ENCODE peak calls at places on chromosomes 12 and 14, in four cellular contexts. U is coronary artery, Z is GM12865, Q is fibroblast of mammary gland. C is an unnamed sample.

GRCh38 chr14:52155656-52156213 is 86.9 kb upstream of the NID2 start:
- DNase-seq in U (no peak), Z (no peak), Q (no peak), C (no peak)

GRCh38 chr14:36757730-36758286 is 96.1 kb downstream of the PAX9 start:
- DNase-seq in U (no peak), Z (no peak), Q (no peak), C (no peak)

GRCh38 chr12:55738113-55739024 is 4.6 kb upstream of the GDF11 start:
- DNase-seq in U (no peak), Z (peak), Q (peak), C (peak)

GRCh38 chr14:79254069-79254775 is 957.1 kb downstream of the DIO2 start:
- DNase-seq in U (no peak), Z (no peak), Q (peak), C (no peak)

GRCh38 chr12:46261658-46262057 is 7.2 kb downstream of the SLC38A1 start:
- DNase-seq in U (no peak), Z (no peak), Q (no peak), C (no peak)

GRCh38 chr12:4118601-4119156 is 154.9 kb upstream of the CCND2 start:
- DNase-seq in U (peak), Z (no peak), Q (no peak), C (no peak)

GRCh38 chr12:123119808-123120207 is 31.1 kb downstream of the PITPNM2 start:
- DNase-seq in U (no peak), Z (peak), Q (peak), C (no peak)

GRCh38 chr14:24612186-24612585 is 2.7 kb upstream of the GZMH start:
- DNase-seq in U (no peak), Z (peak), Q (no peak), C (no peak)

GRCh38 chr12:130828895-130829294 is 10.2 kb downstream of the STX2 start:
- DNase-seq in U (no peak), Z (no peak), Q (no peak), C (no peak)

GRCh38 chr12:121939190-121939589 is 20.8 kb downstream of the CFAP251 start:
- DNase-seq in U (no peak), Z (peak), Q (no peak), C (no peak)

GRCh38 chr12:39618701-39619100 is 902 bp downstream of the ABCD2 start:
- DNase-seq in U (no peak), Z (peak), Q (no peak), C (no peak)

DNA sequence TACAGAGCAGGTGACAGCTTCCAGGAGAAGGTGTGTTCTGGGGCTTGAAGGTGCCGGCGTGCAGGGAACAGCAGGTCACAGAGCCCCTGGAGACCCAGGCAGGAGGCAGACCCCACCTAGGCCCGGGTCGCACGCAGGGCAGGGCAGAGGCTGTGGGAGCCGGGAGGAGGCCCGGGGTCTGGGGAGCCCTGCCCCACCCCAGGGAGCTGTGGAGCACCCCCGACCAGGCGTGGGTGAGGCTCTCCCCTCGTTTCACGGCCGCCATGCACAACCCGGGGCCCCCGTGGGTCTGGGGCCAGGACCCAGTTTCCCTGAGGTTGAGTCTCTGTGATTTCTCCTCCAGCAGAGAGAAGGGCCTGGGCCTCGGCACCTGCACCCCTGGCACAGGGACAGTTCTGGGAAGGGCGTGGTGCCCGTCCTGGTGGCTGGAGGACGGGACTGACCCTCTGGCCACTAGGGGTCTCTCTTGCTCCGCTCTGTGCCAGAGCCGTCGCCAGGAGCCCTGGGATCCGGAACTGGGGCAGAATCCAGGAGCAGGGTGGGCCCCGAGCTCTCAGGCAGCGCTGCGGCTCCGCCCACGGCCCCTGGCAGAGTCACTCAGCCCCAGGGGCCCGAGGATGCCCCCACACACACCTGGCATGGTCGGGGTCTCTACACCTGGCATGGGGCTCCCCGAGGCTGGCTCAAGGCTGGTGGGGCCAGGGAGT is 75.2 kb upstream of the FBRSL1 start:
- DNase-seq in U (no peak), Z (peak), Q (peak), C (peak)
- TF ChIP-seq CTCF in U (peak), Z (peak), Q (peak), C (peak)

GRCh38 chr12:24223926-24224325 is 274.5 kb upstream of the SOX5 start:
- DNase-seq in U (no peak), Z (no peak), Q (no peak), C (no peak)
- TF ChIP-seq CTCF in U (no peak), Z (no peak), Q (no peak), C (no peak)

GRCh38 chr12:102425109-102426009 is 55.0 kb downstream of the IGF1 start:
- DNase-seq in U (no peak), Z (no peak), Q (no peak), C (no peak)
- TF ChIP-seq CTCF in U (no peak), Z (no peak), Q (no peak), C (no peak)

GRCh38 chr14:66109426-66109825 is 376.7 kb upstream of the CCDC196 start:
- DNase-seq in U (no peak), Z (no peak), Q (no peak), C (no peak)
- TF ChIP-seq CTCF in U (no peak), Z (peak), Q (no peak), C (peak)

C was measured in endothelial cell.